ENCODE peak calls at places on chromosomes 4 and X, in ten cellular contexts. E is CD8-positive, alpha-beta T cell; N is heart right ventricle; W is body of pancreas; H is SK-N-SH; V is ascending aorta; P is colonic mucosa; O is sigmoid colon; C is left lung; D is uterus. Q is an unnamed sample.
A peak's percentile ranks its signal among the peaks of the same experiment; 100 is the strongest.

GRCh38 chr4:112813790-112814189 is 176.8 kb downstream of the LARP7 start:
- DNase-seq in P (no peak), C (no peak), E (no peak), H (no peak), D (no peak), W (no peak), V (no peak), O (no peak), N (no peak), Q (no peak)

GRCh38 chr4:139144911-139145551 is 32.0 kb downstream of the ELF2 start:
- DNase-seq in V (no peak), C (no peak), H (no peak), E (no peak), W (peak; percentile 40), P (peak; percentile 36), N (no peak), O (no peak), D (no peak), Q (no peak)

GRCh38 chr4:102678695-102679335 is 82.0 kb downstream of the MANBA start:
- DNase-seq in E (no peak), C (no peak), V (no peak), D (no peak), W (no peak), H (no peak), P (no peak), O (no peak), N (no peak), Q (no peak)

GRCh38 chr4:78432896-78433295 is 118.7 kb upstream of the ANXA3 start:
- DNase-seq in D (no peak), E (no peak), V (no peak), P (no peak), C (no peak), N (no peak), O (no peak), H (no peak), W (no peak), Q (no peak)

GRCh38 chr4:57110635-57111546 is 706 bp upstream of the IGFBP7 start:
- DNase-seq in O (peak; percentile 82), C (peak; percentile 63), V (no peak), W (peak; percentile 20), P (peak; percentile 29), D (peak; percentile 61), N (peak; percentile 59), H (peak; percentile 34), E (no peak), Q (no peak)

GRCh38 chr4:134337584-134337983 is 136.0 kb upstream of the PABPC4L start:
- DNase-seq in W (no peak), N (no peak), E (no peak), D (no peak), H (no peak), C (no peak), P (no peak), O (no peak), V (no peak), Q (no peak)

GRCh38 chrX:154417157-154417556 is 5.8 kb downstream of the TAFAZZIN start:
- DNase-seq in D (no peak), O (no peak), W (no peak), N (no peak), P (no peak), C (no peak), V (no peak), E (no peak), H (peak; percentile 69), Q (no peak)

GRCh38 chr4:112251044-112251632 is 19.6 kb downstream of the AP1AR start:
- DNase-seq in O (no peak), N (no peak), C (no peak), P (no peak), W (no peak), H (no peak), E (no peak), D (no peak), V (no peak), Q (no peak)

GRCh38 chr4:100823066-100823992 is 305.5 kb upstream of the EMCN start:
- DNase-seq in W (no peak), P (no peak), C (no peak), V (no peak), N (no peak), E (no peak), D (no peak), H (no peak), O (no peak), Q (no peak)

GRCh38 chr4:1232661-1233621 is 16.0 kb downstream of the CTBP1 start:
- DNase-seq in C (no peak), N (peak; percentile 80), D (no peak), H (peak; percentile 96), P (no peak), V (no peak), O (peak; percentile 68), W (peak; percentile 42), E (no peak), Q (no peak)

GRCh38 chr4:139834210-139834609 is 168.6 kb downstream of the MGST2 start:
- DNase-seq in O (no peak), E (no peak), C (no peak), H (no peak), D (no peak), N (no peak), V (no peak), P (no peak), W (no peak), Q (no peak)

GRCh38 chr4:74942251-74942917 is 9.5 kb downstream of the PARM1 start:
- DNase-seq in W (no peak), O (no peak), P (no peak), H (no peak), D (no peak), C (no peak), E (no peak), N (no peak), V (no peak), Q (no peak)

GRCh38 chr4:145851516-145852201 is 87.0 kb downstream of the ZNF827 start:
- DNase-seq in D (no peak), V (no peak), P (no peak), W (no peak), O (no peak), C (no peak), E (no peak), N (no peak), H (peak; percentile 19), Q (no peak)

GRCh38 chr4:88747351-88747750 is 49.7 kb upstream of the NAP1L5 start:
- DNase-seq in W (no peak), N (no peak), V (no peak), O (no peak), H (no peak), D (no peak), E (no peak), C (no peak), P (no peak), Q (no peak)

GRCh38 chrX:65034641-65035450 is 58.6 kb upstream of the ZC4H2 start:
- DNase-seq in W (peak; percentile 76), D (peak; percentile 71), P (peak; percentile 82), E (peak; percentile 69), H (peak; percentile 88), O (peak; percentile 90), V (peak; percentile 15), C (peak; percentile 82), N (peak; percentile 41), Q (no peak)
- TF ChIP-seq CTCF in W (peak; percentile 41), D (peak; percentile 59), P (peak; percentile 40), E (peak; percentile 46), H (peak; percentile 49), O (peak; percentile 64), V (peak; percentile 39), C (no peak), N (peak; percentile 37), Q (peak; percentile 46)

GRCh38 chr4:147830987-147831386 is 99.1 kb downstream of the ARHGAP10 start:
- DNase-seq in P (no peak), O (no peak), V (no peak), N (no peak), E (no peak), W (no peak), C (no peak), D (no peak), H (no peak), Q (no peak)

GRCh38 chr4:147828361-147828760 is 96.5 kb downstream of the ARHGAP10 start:
- DNase-seq in V (no peak), D (no peak), E (no peak), H (no peak), O (no peak), W (no peak), P (no peak), N (no peak), C (no peak), Q (no peak)

GRCh38 chr4:147831452-147832192 is 99.7 kb downstream of the ARHGAP10 start:
- DNase-seq in V (peak; percentile 37), W (peak; percentile 38), P (peak; percentile 29), H (no peak), D (peak; percentile 56), C (no peak), N (peak; percentile 29), E (no peak), O (peak; percentile 79), Q (peak; percentile 31)

GRCh38 chr4:147830102-147830463 is 98.2 kb downstream of the ARHGAP10 start:
- DNase-seq in V (no peak), W (no peak), D (no peak), H (no peak), C (no peak), O (no peak), E (no peak), N (no peak), P (no peak), Q (no peak)

DNA sequence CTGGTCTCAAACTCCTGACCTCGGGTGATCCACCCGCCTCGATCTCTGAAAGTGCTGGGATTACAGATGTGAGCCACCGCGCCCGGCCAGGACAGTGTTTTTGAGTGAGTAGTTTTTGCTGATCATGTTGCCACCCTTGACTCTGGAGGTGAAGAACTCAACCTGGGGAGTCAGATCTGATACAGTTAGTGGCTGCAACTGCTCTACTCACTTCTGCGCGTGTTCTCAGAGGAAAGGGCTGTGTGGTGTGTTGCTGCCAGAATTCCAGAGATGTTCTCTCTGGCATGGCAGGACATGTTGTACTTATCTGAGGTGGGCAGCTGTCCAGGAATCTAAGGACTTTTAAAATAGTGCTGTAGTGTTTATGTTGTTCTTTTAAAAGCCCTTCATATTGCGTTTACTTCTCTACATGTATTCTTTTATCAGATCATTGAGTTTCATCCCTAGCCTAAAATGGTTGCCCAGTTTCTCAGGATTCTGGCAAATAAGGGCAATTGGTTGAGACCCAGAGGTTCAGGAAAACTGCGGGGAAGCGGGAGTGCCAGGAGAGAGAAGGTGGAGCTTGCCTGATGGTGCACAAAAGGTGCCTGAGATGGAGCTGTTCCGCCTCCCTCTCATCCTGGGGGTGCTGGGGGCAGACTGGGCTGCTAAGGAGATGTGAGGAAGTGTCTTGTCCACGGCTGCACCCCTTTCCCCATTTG is 97.7 kb downstream of the ARHGAP10 start:
- DNase-seq in P (no peak), O (peak; percentile 94), N (peak; percentile 75), V (no peak), E (no peak), C (no peak), D (peak; percentile 68), W (peak; percentile 51), H (no peak), Q (no peak)
- H3K4me1 ChIP-seq in P (no peaks in the 10 kb centered on the region), O (peaks cover 8% of the 10 kb centered on the region), N (peaks cover 38% of the 10 kb centered on the region), V (peaks cover 25% of the 10 kb centered on the region), E (no peaks in the 10 kb centered on the region), C (peaks cover 69% of the 10 kb centered on the region), D (peaks cover 6% of the 10 kb centered on the region), W (peaks cover 61% of the 10 kb centered on the region), H (peaks cover 26% of the 10 kb centered on the region), Q (peaks cover 98% of the 10 kb centered on the region)

GRCh38 chr4:6658635-6659075 is 18.2 kb downstream of the MRFAP1 start:
- DNase-seq in E (peak; percentile 42), D (no peak), P (no peak), W (peak; percentile 23), H (no peak), N (no peak), C (peak; percentile 46), V (no peak), O (no peak), Q (no peak)
- H3K4me3 ChIP-seq in E (peak overlapping the region; percentile 43), D (peak overlapping the region; percentile 35), P (peak overlapping the region; percentile 18), W (no peak overlapping the region), H (no peak overlapping the region), N (peak overlapping the region; percentile 42), C (peak overlapping the region; percentile 10), V (peak overlapping the region; percentile 69), O (peak overlapping the region; percentile 40), Q (peak overlapping the region; percentile 75)

GRCh38 chr4:114057746-114058145 is 78.3 kb upstream of the ARSJ start:
- DNase-seq in H (no peak), O (no peak), E (no peak), N (no peak), D (no peak), W (no peak), V (no peak), C (no peak), P (no peak), Q (no peak)
- TF ChIP-seq CTCF in H (no peak), O (no peak), E (no peak), N (no peak), D (no peak), W (no peak), V (no peak), C (no peak), P (no peak), Q (no peak)